ENCODE peak calls at places on chromosomes 16 and 17, in four cellular contexts. F, R, C and Z are unnamed samples.

GRCh38 chr17:9158545-9159452 is 137.5 kb downstream of the NTN1 start:
- DNase-seq in C (no peak), F (no peak), R (no peak), Z (no peak)

GRCh38 chr16:79943738-79944137 is 343.2 kb upstream of the MAF start:
- DNase-seq in F (no peak), R (no peak), C (no peak), Z (no peak)

GRCh38 chr16:10097273-10097672 is 85.0 kb downstream of the GRIN2A start:
- DNase-seq in F (no peak), C (no peak), R (no peak), Z (no peak)

GRCh38 chr16:70789231-70789926 is 11.6 kb downstream of the VAC14 start:
- DNase-seq in C (no peak), R (peak; percentile 66), F (no peak), Z (no peak)

GRCh38 chr17:78137392-78138203 is 7.0 kb downstream of the TMC8 start:
- DNase-seq in F (peak; percentile 69), R (no peak), C (no peak), Z (no peak)

GRCh38 chr17:16358394-16358793 is 5.1 kb upstream of the CENPV start:
- DNase-seq in R (no peak), F (no peak), C (no peak), Z (no peak)

GRCh38 chr16:67207857-67208524 is 9.1 kb downstream of the ELMO3 start:
- DNase-seq in F (peak; percentile 77), C (no peak), R (no peak), Z (no peak)

GRCh38 chr17:535165-535564 is 179.5 kb downstream of the VPS53 start:
- DNase-seq in F (no peak), C (no peak), R (no peak), Z (no peak)

GRCh38 chr16:48960830-48961229 is 320.8 kb downstream of the CBLN1 start:
- DNase-seq in R (no peak), C (no peak), F (no peak), Z (no peak)

GRCh38 chr17:54494731-54495715 is 405.6 kb upstream of the TOM1L1 start:
- DNase-seq in C (no peak), F (no peak), R (no peak), Z (no peak)

GRCh38 chr17:17523001-17523713 is 27.0 kb upstream of the RASD1 start:
- DNase-seq in F (no peak), R (no peak), C (no peak), Z (peak; percentile 25)

GRCh38 chr16:11105038-11105903 is 150.7 kb downstream of the SOCS1 start:
- DNase-seq in F (no peak), R (no peak), C (no peak), Z (no peak)

GRCh38 chr17:8158267-8159031 is 4.3 kb downstream of the VAMP2 start:
- DNase-seq in F (peak; percentile 91), C (peak; percentile 93), R (peak; percentile 93), Z (peak; percentile 95)

GRCh38 chr17:47806913-47807255 is 14.7 kb downstream of the OSBPL7 start:
- DNase-seq in C (no peak), F (no peak), R (no peak), Z (no peak)

GRCh38 chr17:309361-309888 is 43.2 kb downstream of the RPH3AL start:
- DNase-seq in C (peak; percentile 42), F (no peak), R (no peak), Z (peak; percentile 37)

GRCh38 chr16:2663553-2664521 is 18.5 kb upstream of the KCTD5 start:
- DNase-seq in C (no peak), F (no peak), R (no peak), Z (no peak)

GRCh38 chr17:34246872-34247271 is 8.2 kb upstream of the CCL2 start:
- DNase-seq in R (no peak), F (no peak), C (no peak), Z (no peak)

GRCh38 chr17:19940722-19941464 is 36.7 kb downstream of the AKAP10 start:
- DNase-seq in R (no peak), F (peak; percentile 29), C (no peak), Z (no peak)

DNA sequence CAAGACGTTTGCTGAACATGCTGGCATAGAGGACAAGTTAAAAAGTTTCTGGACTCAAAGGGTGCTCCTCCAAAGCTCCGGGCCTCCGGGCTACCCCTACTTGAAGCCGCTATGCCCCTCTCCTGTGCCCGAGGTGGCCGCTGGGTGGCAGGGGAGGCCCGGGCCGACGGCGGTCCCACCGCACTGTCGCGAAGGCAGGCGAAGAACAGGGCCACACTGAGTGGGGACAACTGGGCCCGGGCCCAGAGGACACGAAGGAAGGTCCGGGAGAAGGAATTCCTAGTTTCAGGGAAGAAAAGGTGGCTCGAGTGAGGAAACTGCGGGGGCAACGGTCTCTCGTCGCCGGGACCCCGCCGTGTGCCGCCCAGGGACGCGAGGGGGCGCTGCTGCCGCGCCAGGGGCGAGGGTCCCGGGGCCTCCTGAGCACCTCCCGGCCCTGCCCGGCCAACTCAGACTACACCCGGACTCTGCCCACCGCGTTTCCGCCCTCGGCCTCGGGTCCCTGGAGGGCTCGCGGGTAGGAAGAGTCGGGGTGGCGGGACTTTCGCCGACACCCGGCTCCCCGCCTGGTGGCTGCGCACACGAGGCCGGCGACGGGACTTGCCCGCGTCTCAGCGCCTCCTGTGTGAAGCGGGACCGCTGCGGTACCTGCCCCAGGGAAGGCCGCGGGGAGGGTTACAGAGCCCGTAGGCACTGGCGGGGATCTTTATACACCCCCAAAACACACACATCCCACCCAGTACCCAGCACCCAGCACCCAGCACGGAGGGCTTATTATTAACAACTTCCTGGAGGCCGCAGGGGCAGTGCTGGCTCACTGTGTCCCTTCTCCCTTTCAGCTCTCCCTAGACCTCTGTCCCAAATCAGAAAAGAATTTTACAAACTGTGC is 772 bp upstream of the CHCT1 start:
- DNase-seq in F (peak; percentile 52), R (peak; percentile 68), C (peak; percentile 84), Z (peak; percentile 91)
- H3K4me3 ChIP-seq in F (peak overlapping the region; percentile 30), R (peak overlapping the region; percentile 56), C (peak overlapping the region; percentile 55), Z (peak overlapping the region; percentile 11)

GRCh38 chr17:28941251-28941650 is 10.1 kb downstream of the PHF12 start:
- DNase-seq in F (no peak), R (no peak), C (no peak), Z (no peak)
- H3K4me1 ChIP-seq in F (peaks cover 27% of the 10 kb centered on the region), R (peaks cover 41% of the 10 kb centered on the region), C (peaks cover 74% of the 10 kb centered on the region), Z (peaks cover 8% of the 10 kb centered on the region)

GRCh38 chr17:64773836-64774761 is 112.0 kb upstream of the SMURF2 start:
- DNase-seq in C (peak; percentile 85), F (peak; percentile 96), R (no peak), Z (no peak)
- H3K4me3 ChIP-seq in C (peak overlapping the region; percentile 29), F (peak overlapping the region; percentile 71), R (peak overlapping the region; percentile 42), Z (no peak overlapping the region)

DNA sequence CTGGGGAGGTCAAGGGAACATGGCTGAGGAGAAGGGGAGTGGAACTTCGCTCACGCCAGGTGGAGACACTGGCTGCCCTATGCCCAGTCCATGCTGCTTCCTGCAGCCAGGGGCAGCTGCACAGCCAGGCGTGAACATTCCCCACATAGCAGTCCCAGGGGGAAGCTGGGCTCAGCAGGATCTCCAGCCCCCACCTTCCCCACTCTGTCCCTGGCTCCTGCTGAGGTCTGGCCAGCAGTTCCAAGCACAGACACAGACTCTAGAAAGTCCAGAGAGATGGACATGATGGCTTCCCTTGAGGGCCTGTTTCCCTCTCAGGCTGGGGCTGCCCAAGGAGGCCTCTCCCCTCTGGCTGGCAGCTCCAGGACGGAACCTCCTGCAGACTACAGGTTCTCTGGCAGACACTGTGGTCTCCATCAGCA is 9.3 kb downstream of the JUP start:
- DNase-seq in R (no peak), F (no peak), C (no peak), Z (no peak)
- H3K4me1 ChIP-seq in R (peaks cover 66% of the 10 kb centered on the region), F (peaks cover 60% of the 10 kb centered on the region), C (peaks cover 91% of the 10 kb centered on the region), Z (no peaks in the 10 kb centered on the region)

GRCh38 chr16:86597126-86597879 is 19.0 kb downstream of the FOXL1 start:
- DNase-seq in F (no peak), C (no peak), R (no peak), Z (no peak)
- H3K4me3 ChIP-seq in F (no peak overlapping the region), C (no peak overlapping the region), R (no peak overlapping the region), Z (no peak overlapping the region)

GRCh38 chr16:88804173-88804551 is 573 bp downstream of the CDT1 start:
- DNase-seq in R (no peak), C (no peak), F (no peak), Z (no peak)
- H3K4me1 ChIP-seq in R (peaks cover 7% of the 10 kb centered on the region), C (peaks cover 24% of the 10 kb centered on the region), F (peaks cover 15% of the 10 kb centered on the region), Z (no peaks in the 10 kb centered on the region)